ENCODE peak calls at places on chromosome 22, in eight cellular contexts. P is NCI-H1105 treated with DMSO at 0.1 percent for 48 hours; R is GM10248; V is NCI-H510A treated with DMSO at 0.1 percent for 48 hours; J is kidney glomerular epithelial cell; N is chondrocyte; Y is activated naive CD4-positive, alpha-beta T cell treated with anti-CD3 and anti-CD28 coated beads, Interleukin-2, amount 50 U/mL, for 16 hours; Q is AG04450. D is an unnamed sample.

GRCh38 chr22:48315415-48316244 is 1512.0 kb downstream of the BRD1 start:
- DNase-seq in Y (no peak), Q (no peak), V (no peak), N (peak), R (no peak), P (no peak), J (no peak), D (no peak)

GRCh38 chr22:31126869-31127175 is 4.1 kb downstream of the INPP5J start:
- DNase-seq in V (peak), Q (no peak), P (no peak), N (peak), J (no peak), Y (no peak), R (no peak), D (no peak)

GRCh38 chr22:40263191-40263590 is 83.1 kb upstream of the ADSL start:
- DNase-seq in N (no peak), J (no peak), Q (no peak), Y (no peak), R (no peak), V (no peak), P (no peak), D (no peak)

GRCh38 chr22:39021552-39022250 is 774 bp downstream of the APOBEC3D start:
- DNase-seq in P (no peak), Y (no peak), J (no peak), V (no peak), Q (no peak), N (no peak), R (no peak), D (no peak)

GRCh38 chr22:39254122-39254521 is 9.3 kb upstream of the PDGFB start:
- DNase-seq in Y (no peak), P (no peak), J (no peak), Q (no peak), V (no peak), R (no peak), N (no peak), D (no peak)

GRCh38 chr22:37998543-37998942 is 14.2 kb upstream of the SOX10 start:
- DNase-seq in Q (no peak), J (no peak), V (no peak), P (no peak), Y (no peak), N (no peak), R (no peak), D (no peak)

GRCh38 chr22:41770715-41771452 is 29.6 kb upstream of the CCDC134 start:
- DNase-seq in N (no peak), Q (no peak), P (no peak), V (no peak), J (no peak), Y (no peak), R (no peak), D (no peak)

GRCh38 chr22:50209893-50210292 is 9.1 kb downstream of the SELENOO start:
- DNase-seq in R (peak), Q (no peak), V (peak), Y (peak), P (peak), J (peak), N (no peak), D (peak)

GRCh38 chr22:17982572-17983141 is 41.7 kb downstream of the MICAL3 start:
- DNase-seq in P (no peak), Q (no peak), V (no peak), N (no peak), Y (no peak), J (no peak), R (no peak), D (no peak)

GRCh38 chr22:45397806-45398205 is 15.6 kb downstream of the SMC1B start:
- DNase-seq in V (no peak), Y (no peak), R (no peak), Q (no peak), J (no peak), N (no peak), P (no peak), D (no peak)

GRCh38 chr22:38937541-38937940 is 19.9 kb upstream of the APOBEC3A start:
- DNase-seq in V (no peak), Y (no peak), N (no peak), Q (no peak), P (no peak), J (no peak), R (no peak), D (no peak)

GRCh38 chr22:37581534-37581933 is 1.6 kb upstream of the LGALS2 start:
- DNase-seq in Y (no peak), N (no peak), R (no peak), J (no peak), V (no peak), P (no peak), Q (no peak), D (no peak)

GRCh38 chr22:43507235-43507634 is 95.4 kb downstream of the MPPED1 start:
- DNase-seq in R (no peak), N (peak), Y (no peak), J (no peak), Q (no peak), P (no peak), V (no peak), D (no peak)

GRCh38 chr22:38494498-38494897 is 11.6 kb downstream of the DDX17 start:
- DNase-seq in V (no peak), N (no peak), P (no peak), Y (no peak), R (no peak), Q (no peak), J (no peak), D (no peak)

GRCh38 chr22:36913431-36914382 is at the start of gene CSF2RB:
- DNase-seq in Q (no peak), V (no peak), R (peak), Y (no peak), J (no peak), P (no peak), N (no peak), D (no peak)

GRCh38 chr22:35397095-35397904 is 2.6 kb upstream of the MCM5 start:
- DNase-seq in N (no peak), V (no peak), J (peak), P (no peak), R (no peak), Y (no peak), Q (no peak), D (no peak)

GRCh38 chr22:30919973-30920372 is 48.6 kb downstream of the MORC2 start:
- DNase-seq in Q (no peak), Y (no peak), V (no peak), P (no peak), R (no peak), J (no peak), N (no peak), D (no peak)

GRCh38 chr22:35590634-35591295 is 26.4 kb downstream of the MB start:
- DNase-seq in N (no peak), Y (no peak), P (no peak), Q (no peak), J (no peak), R (no peak), V (no peak), D (no peak)

GRCh38 chr22:21796863-21797262 is 61.3 kb upstream of the YPEL1 start:
- DNase-seq in Y (no peak), P (no peak), J (no peak), R (no peak), Q (no peak), N (no peak), V (no peak), D (peak)

GRCh38 chr22:24230911-24231656 is 13.8 kb downstream of the GGT5 start:
- DNase-seq in J (no peak), Q (no peak), N (no peak), Y (peak), V (no peak), P (no peak), R (peak), D (peak)

GRCh38 chr22:20423636-20424511 is 13.8 kb downstream of the SCARF2 start:
- DNase-seq in J (no peak), N (peak), P (no peak), Q (no peak), R (no peak), Y (no peak), V (no peak), D (no peak)

GRCh38 chr22:17213976-17214375 is 5.3 kb downstream of the ADA2 start:
- DNase-seq in Y (peak), R (no peak), J (peak), V (peak), P (no peak), Q (no peak), N (no peak), D (peak)

GRCh38 chr22:48370508-48371325 is 1457.0 kb downstream of the BRD1 start:
- DNase-seq in Q (no peak), V (no peak), Y (no peak), R (no peak), J (no peak), N (no peak), P (no peak), D (no peak)

GRCh38 chr22:41367680-41368542 is 13.8 kb upstream of the TEF start:
- DNase-seq in N (no peak), R (no peak), V (peak), Y (no peak), P (no peak), J (no peak), Q (no peak), D (no peak)

GRCh38 chr22:44384981-44385610 is 72.3 kb upstream of the SHISAL1 start:
- DNase-seq in Y (no peak), V (no peak), R (no peak), N (peak), Q (no peak), P (no peak), J (no peak), D (no peak)

GRCh38 chr22:35257321-35258143 is at the start of gene HMGXB4:
- DNase-seq in P (peak), N (peak), V (peak), Y (peak), J (peak), R (peak), Q (peak), D (peak)

GRCh38 chr22:26168199-26168915 is 905 bp upstream of the SEZ6L start:
- DNase-seq in J (no peak), V (peak), Y (no peak), Q (no peak), P (peak), R (no peak), N (no peak), D (no peak)

GRCh38 chr22:39309881-39310714 is 9.3 kb downstream of the RPL3 start:
- DNase-seq in J (peak), P (no peak), R (no peak), V (no peak), N (no peak), Y (no peak), Q (no peak), D (no peak)

GRCh38 chr22:29907753-29908515 is 25.0 kb downstream of the MTMR3 start:
- DNase-seq in Y (no peak), R (no peak), P (peak), Q (peak), J (peak), N (no peak), V (peak), D (peak)

GRCh38 chr22:49215840-49216239 is 611.8 kb downstream of the BRD1 start:
- DNase-seq in J (no peak), Q (no peak), P (no peak), Y (no peak), R (no peak), N (peak), V (no peak), D (no peak)

GRCh38 chr22:40560551-40560950 is 76.0 kb downstream of the MRTFA start:
- DNase-seq in V (no peak), N (no peak), Y (no peak), Q (peak), R (no peak), J (no peak), P (no peak), D (no peak)

GRCh38 chr22:37893583-37893983 is 12.5 kb upstream of the MICALL1 start:
- DNase-seq in P (no peak), Y (no peak), J (no peak), R (no peak), V (no peak), N (no peak), Q (no peak), D (no peak)

GRCh38 chr22:17974703-17975372 is 49.5 kb downstream of the MICAL3 start:
- DNase-seq in N (no peak), J (no peak), R (peak), V (no peak), Q (no peak), Y (no peak), P (no peak), D (no peak)

GRCh38 chr22:44496305-44496704 is 1.7 kb downstream of the RTL6 start:
- DNase-seq in Y (no peak), Q (no peak), N (no peak), J (no peak), R (no peak), P (no peak), V (no peak), D (no peak)

GRCh38 chr22:49855491-49855911 is 1.9 kb downstream of the ZBED4 start:
- DNase-seq in V (peak), Y (no peak), Q (no peak), P (no peak), R (no peak), J (peak), N (no peak), D (no peak)

GRCh38 chr22:38518620-38519019 is 12.5 kb upstream of the DDX17 start:
- DNase-seq in P (no peak), J (no peak), N (no peak), Y (no peak), R (no peak), Q (no peak), V (no peak), D (no peak)

GRCh38 chr22:37199839-37200161 is 11.8 kb upstream of the C1QTNF6 start:
- DNase-seq in Y (no peak), R (no peak), P (no peak), Q (no peak), V (no peak), J (no peak), N (no peak), D (no peak)